ENCODE peak calls at places on chromosomes 7 and 10, in eight cellular contexts. One of them, this sample, is unnamed.

GRCh38 chr7:95006010-95006409 is 98.6 kb downstream of the PPP1R9A start:
- DNase-seq in B cell: no peak
- DNase-seq in NCI-H774: no peak
- DNase-seq in mesendoderm: no peak
- DNase-seq in neural progenitor cell: no peak
- DNase-seq in stimulated activated CD4-positive, alpha-beta T cell treated with anti-CD3 and anti-CD28 coated beads, Interleukin-2, amount 100 ng/mL, for 24 hours: no peak
- DNase-seq in GDM1: no peak
- DNase-seq in CD8-positive, alpha-beta memory T cell: no peak
- DNase-seq in this sample: no peak

GRCh38 chr7:44893710-44894135 is 8.4 kb upstream of the PURB start:
- DNase-seq in B cell: no peak
- DNase-seq in NCI-H774: no peak
- DNase-seq in mesendoderm: no peak
- DNase-seq in neural progenitor cell: no peak
- DNase-seq in stimulated activated CD4-positive, alpha-beta T cell treated with anti-CD3 and anti-CD28 coated beads, Interleukin-2, amount 100 ng/mL, for 24 hours: no peak
- DNase-seq in GDM1: no peak
- DNase-seq in CD8-positive, alpha-beta memory T cell: no peak
- DNase-seq in this sample: no peak

GRCh38 chr10:79487296-79488194 is 24.8 kb upstream of the EIF5AL1 start:
- DNase-seq in B cell: peak
- DNase-seq in NCI-H774: no peak
- DNase-seq in mesendoderm: peak
- DNase-seq in neural progenitor cell: peak
- DNase-seq in stimulated activated CD4-positive, alpha-beta T cell treated with anti-CD3 and anti-CD28 coated beads, Interleukin-2, amount 100 ng/mL, for 24 hours: peak
- DNase-seq in GDM1: peak
- DNase-seq in CD8-positive, alpha-beta memory T cell: no peak
- DNase-seq in this sample: no peak

GRCh38 chr10:122060250-122060649 is 71.3 kb downstream of the TACC2 start:
- DNase-seq in B cell: no peak
- DNase-seq in NCI-H774: no peak
- DNase-seq in mesendoderm: no peak
- DNase-seq in neural progenitor cell: no peak
- DNase-seq in stimulated activated CD4-positive, alpha-beta T cell treated with anti-CD3 and anti-CD28 coated beads, Interleukin-2, amount 100 ng/mL, for 24 hours: no peak
- DNase-seq in GDM1: no peak
- DNase-seq in CD8-positive, alpha-beta memory T cell: no peak
- DNase-seq in this sample: no peak

GRCh38 chr7:80844916-80845315 is 73.9 kb downstream of the SEMA3C start:
- DNase-seq in B cell: no peak
- DNase-seq in NCI-H774: no peak
- DNase-seq in mesendoderm: no peak
- DNase-seq in neural progenitor cell: no peak
- DNase-seq in stimulated activated CD4-positive, alpha-beta T cell treated with anti-CD3 and anti-CD28 coated beads, Interleukin-2, amount 100 ng/mL, for 24 hours: no peak
- DNase-seq in GDM1: no peak
- DNase-seq in CD8-positive, alpha-beta memory T cell: no peak
- DNase-seq in this sample: no peak

GRCh38 chr7:105512926-105513526 is 9.0 kb downstream of the PUS7 start:
- DNase-seq in B cell: no peak
- DNase-seq in NCI-H774: no peak
- DNase-seq in mesendoderm: no peak
- DNase-seq in neural progenitor cell: no peak
- DNase-seq in stimulated activated CD4-positive, alpha-beta T cell treated with anti-CD3 and anti-CD28 coated beads, Interleukin-2, amount 100 ng/mL, for 24 hours: no peak
- DNase-seq in GDM1: no peak
- DNase-seq in CD8-positive, alpha-beta memory T cell: no peak
- DNase-seq in this sample: no peak

GRCh38 chr7:98056580-98056979 is 50.1 kb upstream of the LMTK2 start:
- DNase-seq in B cell: no peak
- DNase-seq in NCI-H774: no peak
- DNase-seq in mesendoderm: no peak
- DNase-seq in neural progenitor cell: no peak
- DNase-seq in stimulated activated CD4-positive, alpha-beta T cell treated with anti-CD3 and anti-CD28 coated beads, Interleukin-2, amount 100 ng/mL, for 24 hours: no peak
- DNase-seq in GDM1: no peak
- DNase-seq in CD8-positive, alpha-beta memory T cell: no peak
- DNase-seq in this sample: no peak

GRCh38 chr10:31961675-31962074 is 33.0 kb upstream of the ARHGAP12 start:
- DNase-seq in B cell: no peak
- DNase-seq in NCI-H774: no peak
- DNase-seq in mesendoderm: no peak
- DNase-seq in neural progenitor cell: no peak
- DNase-seq in stimulated activated CD4-positive, alpha-beta T cell treated with anti-CD3 and anti-CD28 coated beads, Interleukin-2, amount 100 ng/mL, for 24 hours: no peak
- DNase-seq in GDM1: peak
- DNase-seq in CD8-positive, alpha-beta memory T cell: no peak
- DNase-seq in this sample: no peak

GRCh38 chr7:94423865-94424264 is 29.2 kb downstream of the COL1A2 start:
- DNase-seq in B cell: no peak
- DNase-seq in NCI-H774: no peak
- DNase-seq in mesendoderm: no peak
- DNase-seq in neural progenitor cell: no peak
- DNase-seq in stimulated activated CD4-positive, alpha-beta T cell treated with anti-CD3 and anti-CD28 coated beads, Interleukin-2, amount 100 ng/mL, for 24 hours: no peak
- DNase-seq in GDM1: no peak
- DNase-seq in CD8-positive, alpha-beta memory T cell: no peak
- DNase-seq in this sample: no peak

GRCh38 chr10:21292763-21293517 is 232.5 kb downstream of the SKIDA1 start:
- DNase-seq in B cell: no peak
- DNase-seq in NCI-H774: no peak
- DNase-seq in mesendoderm: peak
- DNase-seq in neural progenitor cell: peak
- DNase-seq in stimulated activated CD4-positive, alpha-beta T cell treated with anti-CD3 and anti-CD28 coated beads, Interleukin-2, amount 100 ng/mL, for 24 hours: no peak
- DNase-seq in GDM1: no peak
- DNase-seq in CD8-positive, alpha-beta memory T cell: no peak
- DNase-seq in this sample: no peak

GRCh38 chr10:128463991-128464755 is 337.9 kb upstream of the MKI67 start:
- DNase-seq in B cell: no peak
- DNase-seq in NCI-H774: no peak
- DNase-seq in mesendoderm: peak
- DNase-seq in neural progenitor cell: peak
- DNase-seq in stimulated activated CD4-positive, alpha-beta T cell treated with anti-CD3 and anti-CD28 coated beads, Interleukin-2, amount 100 ng/mL, for 24 hours: no peak
- DNase-seq in GDM1: no peak
- DNase-seq in CD8-positive, alpha-beta memory T cell: peak
- DNase-seq in this sample: no peak

GRCh38 chr10:43055217-43055616 is 21.7 kb upstream of the RET start:
- DNase-seq in B cell: no peak
- DNase-seq in NCI-H774: no peak
- DNase-seq in mesendoderm: no peak
- DNase-seq in neural progenitor cell: no peak
- DNase-seq in stimulated activated CD4-positive, alpha-beta T cell treated with anti-CD3 and anti-CD28 coated beads, Interleukin-2, amount 100 ng/mL, for 24 hours: no peak
- DNase-seq in GDM1: no peak
- DNase-seq in CD8-positive, alpha-beta memory T cell: no peak
- DNase-seq in this sample: no peak

GRCh38 chr10:32795598-32796183 is 162.3 kb downstream of the ITGB1 start:
- DNase-seq in B cell: peak
- DNase-seq in NCI-H774: no peak
- DNase-seq in mesendoderm: peak
- DNase-seq in neural progenitor cell: peak
- DNase-seq in stimulated activated CD4-positive, alpha-beta T cell treated with anti-CD3 and anti-CD28 coated beads, Interleukin-2, amount 100 ng/mL, for 24 hours: no peak
- DNase-seq in GDM1: no peak
- DNase-seq in CD8-positive, alpha-beta memory T cell: no peak
- DNase-seq in this sample: peak

GRCh38 chr7:95264225-95264927 is 60.0 kb downstream of the PON1 start:
- DNase-seq in B cell: no peak
- DNase-seq in NCI-H774: no peak
- DNase-seq in mesendoderm: no peak
- DNase-seq in neural progenitor cell: no peak
- DNase-seq in stimulated activated CD4-positive, alpha-beta T cell treated with anti-CD3 and anti-CD28 coated beads, Interleukin-2, amount 100 ng/mL, for 24 hours: no peak
- DNase-seq in GDM1: no peak
- DNase-seq in CD8-positive, alpha-beta memory T cell: no peak
- DNase-seq in this sample: no peak

GRCh38 chr7:131957338-131958025 is 401.1 kb upstream of the PODXL start:
- DNase-seq in B cell: no peak
- DNase-seq in NCI-H774: no peak
- DNase-seq in mesendoderm: no peak
- DNase-seq in neural progenitor cell: no peak
- DNase-seq in stimulated activated CD4-positive, alpha-beta T cell treated with anti-CD3 and anti-CD28 coated beads, Interleukin-2, amount 100 ng/mL, for 24 hours: no peak
- DNase-seq in GDM1: no peak
- DNase-seq in CD8-positive, alpha-beta memory T cell: no peak
- DNase-seq in this sample: no peak

GRCh38 chr10:71333154-71333887 is 14.3 kb downstream of the SLC29A3 start:
- DNase-seq in B cell: peak
- DNase-seq in NCI-H774: no peak
- DNase-seq in mesendoderm: no peak
- DNase-seq in neural progenitor cell: no peak
- DNase-seq in stimulated activated CD4-positive, alpha-beta T cell treated with anti-CD3 and anti-CD28 coated beads, Interleukin-2, amount 100 ng/mL, for 24 hours: no peak
- DNase-seq in GDM1: peak
- DNase-seq in CD8-positive, alpha-beta memory T cell: no peak
- DNase-seq in this sample: no peak

GRCh38 chr10:126391162-126391880 is 3.0 kb upstream of the ADAM12 start:
- DNase-seq in B cell: no peak
- DNase-seq in NCI-H774: no peak
- DNase-seq in mesendoderm: no peak
- DNase-seq in neural progenitor cell: no peak
- DNase-seq in stimulated activated CD4-positive, alpha-beta T cell treated with anti-CD3 and anti-CD28 coated beads, Interleukin-2, amount 100 ng/mL, for 24 hours: no peak
- DNase-seq in GDM1: no peak
- DNase-seq in CD8-positive, alpha-beta memory T cell: no peak
- DNase-seq in this sample: no peak

GRCh38 chr7:133602291-133602690 is 349.4 kb downstream of the EXOC4 start:
- DNase-seq in B cell: no peak
- DNase-seq in NCI-H774: no peak
- DNase-seq in mesendoderm: no peak
- DNase-seq in neural progenitor cell: no peak
- DNase-seq in stimulated activated CD4-positive, alpha-beta T cell treated with anti-CD3 and anti-CD28 coated beads, Interleukin-2, amount 100 ng/mL, for 24 hours: no peak
- DNase-seq in GDM1: no peak
- DNase-seq in CD8-positive, alpha-beta memory T cell: no peak
- DNase-seq in this sample: no peak

GRCh38 chr7:111107576-111107975 is 16.6 kb downstream of the LRRN3 start:
- DNase-seq in B cell: no peak
- DNase-seq in NCI-H774: no peak
- DNase-seq in mesendoderm: no peak
- DNase-seq in neural progenitor cell: no peak
- DNase-seq in stimulated activated CD4-positive, alpha-beta T cell treated with anti-CD3 and anti-CD28 coated beads, Interleukin-2, amount 100 ng/mL, for 24 hours: no peak
- DNase-seq in GDM1: no peak
- DNase-seq in CD8-positive, alpha-beta memory T cell: no peak
- DNase-seq in this sample: no peak

GRCh38 chr10:30686706-30687105 is 57.2 kb upstream of the LYZL2 start:
- DNase-seq in B cell: no peak
- DNase-seq in NCI-H774: no peak
- DNase-seq in mesendoderm: no peak
- DNase-seq in neural progenitor cell: no peak
- DNase-seq in stimulated activated CD4-positive, alpha-beta T cell treated with anti-CD3 and anti-CD28 coated beads, Interleukin-2, amount 100 ng/mL, for 24 hours: no peak
- DNase-seq in GDM1: no peak
- DNase-seq in CD8-positive, alpha-beta memory T cell: no peak
- DNase-seq in this sample: no peak

GRCh38 chr10:102310356-102311024 is 65.2 kb downstream of the GBF1 start:
- DNase-seq in B cell: no peak
- DNase-seq in NCI-H774: no peak
- DNase-seq in mesendoderm: peak
- DNase-seq in neural progenitor cell: no peak
- DNase-seq in stimulated activated CD4-positive, alpha-beta T cell treated with anti-CD3 and anti-CD28 coated beads, Interleukin-2, amount 100 ng/mL, for 24 hours: no peak
- DNase-seq in GDM1: no peak
- DNase-seq in CD8-positive, alpha-beta memory T cell: no peak
- DNase-seq in this sample: no peak

GRCh38 chr7:32155712-32156111 is 85.5 kb upstream of the PDE1C start:
- DNase-seq in B cell: no peak
- DNase-seq in NCI-H774: no peak
- DNase-seq in mesendoderm: no peak
- DNase-seq in neural progenitor cell: no peak
- DNase-seq in stimulated activated CD4-positive, alpha-beta T cell treated with anti-CD3 and anti-CD28 coated beads, Interleukin-2, amount 100 ng/mL, for 24 hours: no peak
- DNase-seq in GDM1: no peak
- DNase-seq in CD8-positive, alpha-beta memory T cell: no peak
- DNase-seq in this sample: no peak

GRCh38 chr7:64494912-64495461 is 67.9 kb downstream of the ZNF680 start:
- DNase-seq in B cell: no peak
- DNase-seq in NCI-H774: peak
- DNase-seq in mesendoderm: no peak
- DNase-seq in neural progenitor cell: no peak
- DNase-seq in stimulated activated CD4-positive, alpha-beta T cell treated with anti-CD3 and anti-CD28 coated beads, Interleukin-2, amount 100 ng/mL, for 24 hours: no peak
- DNase-seq in GDM1: no peak
- DNase-seq in CD8-positive, alpha-beta memory T cell: no peak
- DNase-seq in this sample: no peak

GRCh38 chr7:29084832-29085231 is 61.5 kb downstream of the CPVL start:
- DNase-seq in B cell: no peak
- DNase-seq in NCI-H774: no peak
- DNase-seq in mesendoderm: no peak
- DNase-seq in neural progenitor cell: no peak
- DNase-seq in stimulated activated CD4-positive, alpha-beta T cell treated with anti-CD3 and anti-CD28 coated beads, Interleukin-2, amount 100 ng/mL, for 24 hours: no peak
- DNase-seq in GDM1: peak
- DNase-seq in CD8-positive, alpha-beta memory T cell: no peak
- DNase-seq in this sample: no peak

GRCh38 chr7:73613954-73614735 is 10.2 kb downstream of the MLXIPL start:
- DNase-seq in B cell: no peak
- DNase-seq in NCI-H774: no peak
- DNase-seq in mesendoderm: no peak
- DNase-seq in neural progenitor cell: no peak
- DNase-seq in stimulated activated CD4-positive, alpha-beta T cell treated with anti-CD3 and anti-CD28 coated beads, Interleukin-2, amount 100 ng/mL, for 24 hours: no peak
- DNase-seq in GDM1: no peak
- DNase-seq in CD8-positive, alpha-beta memory T cell: no peak
- DNase-seq in this sample: no peak

GRCh38 chr10:131897297-131897899 is 3.4 kb upstream of the PPP2R2D start:
- DNase-seq in B cell: no peak
- DNase-seq in NCI-H774: no peak
- DNase-seq in mesendoderm: no peak
- DNase-seq in neural progenitor cell: no peak
- DNase-seq in stimulated activated CD4-positive, alpha-beta T cell treated with anti-CD3 and anti-CD28 coated beads, Interleukin-2, amount 100 ng/mL, for 24 hours: no peak
- DNase-seq in GDM1: peak
- DNase-seq in CD8-positive, alpha-beta memory T cell: no peak
- DNase-seq in this sample: no peak

GRCh38 chr10:91073301-91073780 is 147.1 kb upstream of the PCGF5 start:
- DNase-seq in B cell: no peak
- DNase-seq in NCI-H774: no peak
- DNase-seq in mesendoderm: no peak
- DNase-seq in neural progenitor cell: no peak
- DNase-seq in stimulated activated CD4-positive, alpha-beta T cell treated with anti-CD3 and anti-CD28 coated beads, Interleukin-2, amount 100 ng/mL, for 24 hours: no peak
- DNase-seq in GDM1: no peak
- DNase-seq in CD8-positive, alpha-beta memory T cell: no peak
- DNase-seq in this sample: no peak

GRCh38 chr10:77702166-77702565 is 64.6 kb upstream of the KCNMA1 start:
- DNase-seq in B cell: no peak
- DNase-seq in NCI-H774: no peak
- DNase-seq in mesendoderm: no peak
- DNase-seq in neural progenitor cell: no peak
- DNase-seq in stimulated activated CD4-positive, alpha-beta T cell treated with anti-CD3 and anti-CD28 coated beads, Interleukin-2, amount 100 ng/mL, for 24 hours: no peak
- DNase-seq in GDM1: no peak
- DNase-seq in CD8-positive, alpha-beta memory T cell: no peak
- DNase-seq in this sample: no peak

GRCh38 chr10:83617692-83618325 is 521.5 kb upstream of the GHITM start:
- DNase-seq in B cell: no peak
- DNase-seq in NCI-H774: no peak
- DNase-seq in mesendoderm: peak
- DNase-seq in neural progenitor cell: no peak
- DNase-seq in stimulated activated CD4-positive, alpha-beta T cell treated with anti-CD3 and anti-CD28 coated beads, Interleukin-2, amount 100 ng/mL, for 24 hours: no peak
- DNase-seq in GDM1: no peak
- DNase-seq in CD8-positive, alpha-beta memory T cell: no peak
- DNase-seq in this sample: no peak

GRCh38 chr7:116583653-116584052 is 58.8 kb downstream of the CAV1 start:
- DNase-seq in B cell: peak
- DNase-seq in NCI-H774: no peak
- DNase-seq in mesendoderm: no peak
- DNase-seq in neural progenitor cell: no peak
- DNase-seq in stimulated activated CD4-positive, alpha-beta T cell treated with anti-CD3 and anti-CD28 coated beads, Interleukin-2, amount 100 ng/mL, for 24 hours: no peak
- DNase-seq in GDM1: no peak
- DNase-seq in CD8-positive, alpha-beta memory T cell: no peak
- DNase-seq in this sample: no peak

GRCh38 chr10:14583252-14583651 is 191.4 kb downstream of the FAM107B start:
- DNase-seq in B cell: peak
- DNase-seq in NCI-H774: no peak
- DNase-seq in mesendoderm: no peak
- DNase-seq in neural progenitor cell: no peak
- DNase-seq in stimulated activated CD4-positive, alpha-beta T cell treated with anti-CD3 and anti-CD28 coated beads, Interleukin-2, amount 100 ng/mL, for 24 hours: peak
- DNase-seq in GDM1: no peak
- DNase-seq in CD8-positive, alpha-beta memory T cell: peak
- DNase-seq in this sample: peak

GRCh38 chr7:36072620-36073019 is 80.4 kb upstream of the EEPD1 start:
- DNase-seq in B cell: no peak
- DNase-seq in NCI-H774: no peak
- DNase-seq in mesendoderm: no peak
- DNase-seq in neural progenitor cell: no peak
- DNase-seq in stimulated activated CD4-positive, alpha-beta T cell treated with anti-CD3 and anti-CD28 coated beads, Interleukin-2, amount 100 ng/mL, for 24 hours: no peak
- DNase-seq in GDM1: no peak
- DNase-seq in CD8-positive, alpha-beta memory T cell: no peak
- DNase-seq in this sample: no peak

GRCh38 chr7:32785365-32785764 is 106.2 kb downstream of the KBTBD2 start:
- DNase-seq in B cell: no peak
- DNase-seq in NCI-H774: peak
- DNase-seq in mesendoderm: no peak
- DNase-seq in neural progenitor cell: peak
- DNase-seq in stimulated activated CD4-positive, alpha-beta T cell treated with anti-CD3 and anti-CD28 coated beads, Interleukin-2, amount 100 ng/mL, for 24 hours: no peak
- DNase-seq in GDM1: no peak
- DNase-seq in CD8-positive, alpha-beta memory T cell: no peak
- DNase-seq in this sample: no peak

This sample was measured in T-helper 2 cell.